ENCODE peak calls at places on chromosome 9, in five cellular contexts. One of them, this sample, is unnamed. For H3K36me3, the result is how much of the 10 kb centered on the place peaks cover.

GRCh38 chr9:136447173-136447778 is 7.6 kb upstream of the INPP5E start:
- DNase-seq in pancreas: no peak
- DNase-seq in bronchial epithelial cell: no peak
- DNase-seq in OCI-LY7: no peak
- DNase-seq in kidney epithelial cell: no peak
- DNase-seq in this sample: no peak

GRCh38 chr9:32431940-32432555 is 47.6 kb downstream of the ACO1 start:
- DNase-seq in OCI-LY7: peak
- DNase-seq in bronchial epithelial cell: no peak
- DNase-seq in pancreas: no peak
- DNase-seq in kidney epithelial cell: no peak
- DNase-seq in this sample: no peak

GRCh38 chr9:133558191-133559126 is 24.0 kb downstream of the ADAMTSL2 start:
- DNase-seq in OCI-LY7: peak
- DNase-seq in pancreas: no peak
- DNase-seq in bronchial epithelial cell: peak
- DNase-seq in kidney epithelial cell: no peak
- DNase-seq in this sample: peak

GRCh38 chr9:91953723-91954122 is 3.7 kb upstream of the ROR2 start:
- DNase-seq in OCI-LY7: no peak
- DNase-seq in pancreas: no peak
- DNase-seq in kidney epithelial cell: no peak
- DNase-seq in bronchial epithelial cell: no peak
- DNase-seq in this sample: no peak

GRCh38 chr9:114777841-114778240 is 28.0 kb downstream of the TNFSF15 start:
- DNase-seq in kidney epithelial cell: no peak
- DNase-seq in OCI-LY7: no peak
- DNase-seq in pancreas: no peak
- DNase-seq in bronchial epithelial cell: no peak
- DNase-seq in this sample: no peak

GRCh38 chr9:93652604-93653592 is 76.5 kb downstream of the PHF2 start:
- DNase-seq in bronchial epithelial cell: no peak
- DNase-seq in OCI-LY7: no peak
- DNase-seq in kidney epithelial cell: no peak
- DNase-seq in pancreas: peak
- DNase-seq in this sample: no peak

GRCh38 chr9:1837453-1838084 is 177.6 kb upstream of the SMARCA2 start:
- DNase-seq in bronchial epithelial cell: peak
- DNase-seq in kidney epithelial cell: no peak
- DNase-seq in pancreas: no peak
- DNase-seq in OCI-LY7: peak
- DNase-seq in this sample: peak

GRCh38 chr9:86733929-86734328 is 213.4 kb downstream of the GAS1 start:
- DNase-seq in OCI-LY7: no peak
- DNase-seq in bronchial epithelial cell: no peak
- DNase-seq in pancreas: no peak
- DNase-seq in kidney epithelial cell: no peak
- DNase-seq in this sample: no peak

GRCh38 chr9:124471761-124472160 is 21.5 kb downstream of the ADGRD2 start:
- DNase-seq in bronchial epithelial cell: no peak
- DNase-seq in OCI-LY7: no peak
- DNase-seq in pancreas: peak
- DNase-seq in kidney epithelial cell: no peak
- DNase-seq in this sample: no peak

GRCh38 chr9:23826120-23826629 is at the start of gene ELAVL2:
- DNase-seq in pancreas: peak
- DNase-seq in bronchial epithelial cell: peak
- DNase-seq in kidney epithelial cell: peak
- DNase-seq in OCI-LY7: no peak
- DNase-seq in this sample: peak

GRCh38 chr9:69122086-69122390 is 52.0 kb upstream of the TJP2 start:
- DNase-seq in OCI-LY7: no peak
- DNase-seq in kidney epithelial cell: no peak
- DNase-seq in pancreas: peak
- DNase-seq in bronchial epithelial cell: peak
- DNase-seq in this sample: peak

GRCh38 chr9:119963258-119963797 is 594.1 kb upstream of the BRINP1 start:
- DNase-seq in kidney epithelial cell: peak
- DNase-seq in bronchial epithelial cell: no peak
- DNase-seq in pancreas: no peak
- DNase-seq in OCI-LY7: no peak
- DNase-seq in this sample: no peak

GRCh38 chr9:5437254-5438216 is at the start of gene PLGRKT:
- DNase-seq in bronchial epithelial cell: peak
- DNase-seq in OCI-LY7: peak
- DNase-seq in kidney epithelial cell: peak
- DNase-seq in pancreas: peak
- DNase-seq in this sample: peak
- TF ChIP-seq CTCF in bronchial epithelial cell: peak
- TF ChIP-seq CTCF in OCI-LY7: peak
- TF ChIP-seq CTCF in kidney epithelial cell: peak
- TF ChIP-seq CTCF in pancreas: no peak
- TF ChIP-seq CTCF in this sample: peak

GRCh38 chr9:137811283-137811870 is 66.2 kb upstream of the CACNA1B start:
- DNase-seq in bronchial epithelial cell: no peak
- DNase-seq in kidney epithelial cell: no peak
- DNase-seq in OCI-LY7: no peak
- DNase-seq in pancreas: no peak
- DNase-seq in this sample: no peak
- H3K36me3 ChIP-seq in bronchial epithelial cell: under half
- H3K36me3 ChIP-seq in kidney epithelial cell: under half
- H3K36me3 ChIP-seq in OCI-LY7: half or more
- H3K36me3 ChIP-seq in pancreas: under half
- H3K36me3 ChIP-seq in this sample: under half

DNA sequence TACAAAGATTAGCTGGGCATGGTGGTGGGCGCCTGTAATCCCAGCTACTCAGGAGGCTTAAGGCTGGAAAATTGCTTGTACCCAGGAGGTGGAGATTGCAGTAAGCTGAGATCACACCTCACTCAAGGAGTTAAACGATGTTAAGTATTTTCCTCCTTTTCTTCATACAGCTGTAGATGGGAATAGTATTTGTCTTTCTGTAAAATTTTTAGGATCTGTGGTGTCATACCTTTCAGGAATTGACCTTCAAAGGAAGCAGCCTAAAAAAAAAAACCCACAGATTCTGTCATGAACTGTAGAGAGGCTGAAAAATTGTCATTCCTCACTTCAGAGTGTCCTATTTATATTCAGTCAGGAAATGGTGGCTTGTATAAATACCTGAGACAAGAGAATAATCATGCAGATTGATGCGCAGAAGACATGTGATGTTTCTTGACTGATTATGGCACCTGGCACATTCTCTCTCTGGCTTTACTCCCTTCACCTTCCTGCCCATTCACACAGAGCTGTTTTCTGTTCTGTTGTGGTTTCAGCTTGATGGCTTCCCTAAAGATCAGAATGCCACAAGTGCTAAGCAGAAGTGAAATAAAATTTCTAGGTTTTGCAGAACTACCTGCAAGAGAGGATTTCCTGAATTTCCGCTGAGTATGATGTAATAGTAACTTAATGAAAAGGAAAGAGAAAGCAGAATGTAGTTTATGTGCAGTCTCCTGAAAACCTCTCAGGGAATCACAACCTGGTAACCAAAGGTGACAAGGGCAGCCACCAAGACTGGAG is 3.8 kb downstream of the IFNA1 start:
- DNase-seq in pancreas: no peak
- DNase-seq in bronchial epithelial cell: no peak
- DNase-seq in kidney epithelial cell: no peak
- DNase-seq in OCI-LY7: peak
- DNase-seq in this sample: peak
- TF ChIP-seq CTCF in pancreas: no peak
- TF ChIP-seq CTCF in bronchial epithelial cell: no peak
- TF ChIP-seq CTCF in kidney epithelial cell: no peak
- TF ChIP-seq CTCF in OCI-LY7: no peak
- TF ChIP-seq CTCF in this sample: no peak

GRCh38 chr9:110531776-110532175 is 47.8 kb downstream of the SVEP1 start:
- DNase-seq in bronchial epithelial cell: no peak
- DNase-seq in pancreas: no peak
- DNase-seq in kidney epithelial cell: no peak
- DNase-seq in OCI-LY7: no peak
- DNase-seq in this sample: no peak
- H3K36me3 ChIP-seq in bronchial epithelial cell: under half
- H3K36me3 ChIP-seq in pancreas: under half
- H3K36me3 ChIP-seq in kidney epithelial cell: under half
- H3K36me3 ChIP-seq in OCI-LY7: under half
- H3K36me3 ChIP-seq in this sample: under half

GRCh38 chr9:3773661-3774060 is 247.9 kb upstream of the RFX3 start:
- DNase-seq in pancreas: no peak
- DNase-seq in bronchial epithelial cell: no peak
- DNase-seq in OCI-LY7: no peak
- DNase-seq in kidney epithelial cell: no peak
- DNase-seq in this sample: no peak

GRCh38 chr9:3768698-3769458 is 243.1 kb upstream of the RFX3 start:
- DNase-seq in OCI-LY7: no peak
- DNase-seq in bronchial epithelial cell: no peak
- DNase-seq in kidney epithelial cell: no peak
- DNase-seq in pancreas: no peak
- DNase-seq in this sample: no peak

GRCh38 chr9:3769646-3770045 is 243.8 kb upstream of the RFX3 start:
- DNase-seq in pancreas: no peak
- DNase-seq in bronchial epithelial cell: no peak
- DNase-seq in kidney epithelial cell: no peak
- DNase-seq in OCI-LY7: no peak
- DNase-seq in this sample: no peak

GRCh38 chr9:3768286-3768685 is 242.5 kb upstream of the RFX3 start:
- DNase-seq in OCI-LY7: no peak
- DNase-seq in bronchial epithelial cell: no peak
- DNase-seq in pancreas: no peak
- DNase-seq in kidney epithelial cell: no peak
- DNase-seq in this sample: no peak
- TF ChIP-seq CTCF in OCI-LY7: no peak
- TF ChIP-seq CTCF in bronchial epithelial cell: no peak
- TF ChIP-seq CTCF in pancreas: no peak
- TF ChIP-seq CTCF in kidney epithelial cell: no peak
- TF ChIP-seq CTCF in this sample: no peak

DNA sequence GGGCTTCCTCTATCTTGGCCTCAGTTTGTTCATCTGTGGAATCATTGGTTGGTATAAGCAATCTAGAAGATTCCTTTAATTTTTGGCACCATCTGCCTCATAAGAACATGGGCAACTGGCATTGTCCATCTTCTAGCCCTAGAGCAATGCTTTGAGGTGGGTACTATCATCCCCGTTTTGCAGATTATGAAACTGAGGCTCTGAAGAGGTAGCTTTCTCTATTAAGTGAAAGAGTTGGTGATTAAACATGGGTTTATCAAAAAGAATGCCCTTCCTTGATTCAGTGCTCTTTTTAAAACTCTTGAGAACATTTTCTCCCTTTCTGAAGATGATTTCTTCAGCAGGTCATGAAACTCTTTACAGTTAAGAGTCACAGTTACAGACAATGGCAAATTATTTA is 42.4 kb upstream of the TGFBR1 start:
- DNase-seq in bronchial epithelial cell: no peak
- DNase-seq in kidney epithelial cell: no peak
- DNase-seq in pancreas: no peak
- DNase-seq in OCI-LY7: no peak
- DNase-seq in this sample: no peak
- H3K36me3 ChIP-seq in bronchial epithelial cell: under half
- H3K36me3 ChIP-seq in kidney epithelial cell: under half
- H3K36me3 ChIP-seq in pancreas: under half
- H3K36me3 ChIP-seq in OCI-LY7: under half
- H3K36me3 ChIP-seq in this sample: under half

DNA sequence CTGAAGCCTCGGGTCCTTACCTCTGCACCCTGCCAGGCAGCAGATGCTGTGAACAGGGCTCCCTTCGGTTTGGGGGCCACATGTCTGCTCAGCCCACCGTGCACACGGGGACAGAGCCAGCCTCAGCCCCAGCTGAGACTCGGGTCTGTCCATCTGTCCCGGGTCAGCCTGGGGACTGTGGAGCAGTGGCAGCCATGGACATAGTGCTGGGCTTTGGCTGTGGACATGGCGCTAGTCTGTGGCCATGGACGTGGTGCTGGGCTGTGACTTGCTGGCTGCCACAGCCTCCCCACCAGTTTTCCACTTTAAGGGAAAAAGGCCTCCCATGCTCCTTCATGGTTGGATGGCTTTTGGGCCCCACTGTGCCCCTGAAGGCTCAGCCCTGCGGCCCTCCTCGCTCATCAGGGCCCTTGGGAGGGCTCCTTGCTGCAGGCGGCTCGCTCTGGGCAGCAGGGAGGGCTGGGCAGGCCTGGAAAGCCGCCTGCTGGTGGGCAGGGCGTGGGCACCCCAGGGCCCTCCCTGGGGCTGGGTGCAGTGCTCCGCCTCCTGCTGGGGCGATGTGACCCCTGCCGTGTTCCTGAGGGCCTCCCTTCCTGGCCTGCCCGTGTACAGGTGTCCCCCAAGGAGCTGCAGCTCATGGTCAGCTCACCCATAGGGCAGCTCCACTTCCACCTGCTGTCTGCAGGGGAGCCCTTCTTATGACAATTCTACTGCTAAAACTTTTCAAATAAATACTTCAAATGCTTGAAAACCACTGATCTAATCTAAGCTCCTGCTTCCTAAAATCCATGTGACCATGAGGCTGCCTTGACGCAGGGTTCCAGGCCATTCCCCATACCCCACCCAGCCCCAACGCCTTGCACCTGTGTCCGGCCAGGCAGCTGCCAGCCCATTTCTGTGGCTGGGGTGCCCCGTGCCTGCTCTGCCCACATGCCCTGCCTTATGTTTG is 112.1 kb upstream of the LMX1B start:
- DNase-seq in pancreas: peak
- DNase-seq in OCI-LY7: no peak
- DNase-seq in bronchial epithelial cell: no peak
- DNase-seq in kidney epithelial cell: no peak
- DNase-seq in this sample: no peak
- TF ChIP-seq CTCF in pancreas: no peak
- TF ChIP-seq CTCF in OCI-LY7: no peak
- TF ChIP-seq CTCF in bronchial epithelial cell: no peak
- TF ChIP-seq CTCF in kidney epithelial cell: no peak
- TF ChIP-seq CTCF in this sample: no peak

GRCh38 chr9:19074229-19074628 is 25.0 kb downstream of the RRAGA start:
- DNase-seq in bronchial epithelial cell: no peak
- DNase-seq in pancreas: no peak
- DNase-seq in OCI-LY7: no peak
- DNase-seq in kidney epithelial cell: no peak
- DNase-seq in this sample: no peak
- H3K36me3 ChIP-seq in bronchial epithelial cell: under half
- H3K36me3 ChIP-seq in pancreas: under half
- H3K36me3 ChIP-seq in OCI-LY7: half or more
- H3K36me3 ChIP-seq in kidney epithelial cell: under half
- H3K36me3 ChIP-seq in this sample: under half

GRCh38 chr9:2859776-2860379 is 16.0 kb upstream of the PUM3 start:
- DNase-seq in kidney epithelial cell: no peak
- DNase-seq in bronchial epithelial cell: peak
- DNase-seq in OCI-LY7: peak
- DNase-seq in pancreas: no peak
- DNase-seq in this sample: no peak
- TF ChIP-seq CTCF in kidney epithelial cell: peak
- TF ChIP-seq CTCF in bronchial epithelial cell: peak
- TF ChIP-seq CTCF in OCI-LY7: peak
- TF ChIP-seq CTCF in pancreas: peak
- TF ChIP-seq CTCF in this sample: peak

This sample was measured in GM06990.